ENCODE peak calls at places on chromosomes 7 and 10, in nine cellular contexts. E is small intestine, W is A172, P is GM04503, O is GM13976, N is anterior cingulate cortex, I is germinal center, Y is left ventricle myocardium inferior, S is NCI-H526. M is an unnamed sample.

GRCh38 chr7:119720541-119720940 is 552.4 kb upstream of the KCND2 start:
- DNase-seq in P (peak; percentile 0), N (no peak), O (no peak), Y (no peak), I (no peak), S (no peak), W (peak; percentile 81), E (no peak), M (no peak)

GRCh38 chr7:106216517-106217088 is 68.2 kb downstream of the NAMPT start:
- DNase-seq in O (no peak), S (peak; percentile 9), P (peak; percentile 68), E (peak; percentile 5), Y (no peak), W (peak; percentile 96), N (no peak), I (no peak), M (peak; percentile 18)

GRCh38 chr10:31460242-31460641 is 141.2 kb downstream of the ZEB1 start:
- DNase-seq in S (no peak), E (no peak), Y (no peak), O (no peak), N (no peak), P (no peak), W (no peak), I (no peak), M (no peak)

GRCh38 chr10:7533657-7534479 is 123.0 kb upstream of the SFMBT2 start:
- DNase-seq in Y (no peak), O (no peak), I (no peak), S (no peak), E (no peak), W (no peak), N (no peak), P (no peak), M (no peak)

GRCh38 chr10:62038609-62039190 is 137.2 kb downstream of the ARID5B start:
- DNase-seq in Y (peak; percentile 68), E (peak; percentile 80), W (peak; percentile 78), S (peak; percentile 32), I (peak; percentile 71), O (peak; percentile 65), N (no peak), P (no peak), M (peak; percentile 89)

GRCh38 chr7:1144269-1144771 is 15.7 kb downstream of the ZFAND2A start:
- DNase-seq in O (peak; percentile 68), I (peak; percentile 41), P (no peak), W (no peak), N (no peak), Y (peak; percentile 50), S (no peak), E (no peak), M (peak; percentile 67)

GRCh38 chr7:98836811-98837631 is 32.8 kb downstream of the TMEM130 start:
- DNase-seq in E (peak; percentile 10), Y (peak; percentile 19), W (peak; percentile 44), S (peak; percentile 44), I (peak; percentile 30), P (no peak), O (peak; percentile 64), N (no peak), M (no peak)

GRCh38 chr7:40918701-40919271 is 784.0 kb downstream of the SUGCT start:
- DNase-seq in P (peak; percentile 73), E (no peak), S (no peak), Y (no peak), I (no peak), O (no peak), W (peak; percentile 92), N (no peak), M (no peak)

GRCh38 chr10:117530791-117531190 is 11.8 kb upstream of the EMX2 start:
- DNase-seq in S (no peak), W (no peak), E (no peak), O (no peak), N (no peak), P (no peak), I (no peak), Y (no peak), M (no peak)

GRCh38 chr10:118035358-118036031 is 11.2 kb downstream of the RAB11FIP2 start:
- DNase-seq in I (no peak), S (no peak), N (no peak), P (no peak), Y (no peak), W (no peak), E (no peak), O (no peak), M (no peak)

GRCh38 chr10:92024700-92025099 is 101.1 kb downstream of the BTAF1 start:
- DNase-seq in P (peak; percentile 7), S (no peak), N (no peak), W (peak; percentile 8), E (no peak), I (no peak), Y (no peak), O (no peak), M (no peak)

GRCh38 chr7:23863209-23863798 is 153.3 kb downstream of the STK31 start:
- DNase-seq in N (no peak), W (peak; percentile 75), Y (no peak), S (no peak), I (peak; percentile 3), E (peak; percentile 29), O (peak; percentile 17), P (no peak), M (peak; percentile 10)

GRCh38 chr10:64458341-64458740 is 937.1 kb downstream of the REEP3 start:
- DNase-seq in O (no peak), N (no peak), W (no peak), Y (no peak), I (no peak), S (no peak), P (no peak), E (no peak), M (no peak)

GRCh38 chr7:132162745-132163144 is 413.5 kb downstream of the PLXNA4 start:
- DNase-seq in I (no peak), O (no peak), Y (no peak), W (no peak), N (no peak), E (no peak), S (no peak), P (no peak), M (no peak)

GRCh38 chr7:24755541-24756416 is 1.5 kb downstream of the GSDME start:
- DNase-seq in S (no peak), I (peak; percentile 22), O (peak; percentile 77), E (no peak), Y (no peak), N (no peak), W (peak; percentile 70), P (no peak), M (peak; percentile 66)

GRCh38 chr7:157499121-157499834 is 162.5 kb downstream of the DNAJB6 start:
- DNase-seq in W (no peak), Y (peak; percentile 4), E (no peak), I (no peak), S (no peak), P (no peak), N (no peak), O (no peak), M (no peak)

GRCh38 chr10:100728928-100729876 is 16.2 kb upstream of the PAX2 start:
- DNase-seq in N (no peak), E (peak; percentile 4), O (no peak), Y (no peak), P (no peak), W (peak; percentile 80), S (peak; percentile 31), I (no peak), M (no peak)

GRCh38 chr7:44251269-44251668 is 50.5 kb downstream of the YKT6 start:
- DNase-seq in S (no peak), Y (no peak), I (no peak), E (no peak), P (no peak), N (no peak), W (no peak), O (no peak), M (no peak)

GRCh38 chr10:3071405-3072198 is 4.3 kb downstream of the PFKP start:
- DNase-seq in E (peak; percentile 75), O (no peak), P (no peak), W (peak; percentile 94), S (no peak), N (no peak), Y (no peak), I (no peak), M (no peak)

GRCh38 chr7:151251926-151252835 is 3.7 kb upstream of the SMARCD3 start:
- DNase-seq in Y (peak; percentile 86), E (no peak), O (no peak), S (peak; percentile 51), P (no peak), W (peak; percentile 44), I (no peak), N (peak; percentile 62), M (peak; percentile 66)